ENCODE peak calls at places on chromosomes 4 and X, in five cellular contexts. V, N, X, C and F are unnamed samples.

GRCh38 chr4:48271048-48271452 is 1.4 kb upstream of the TEC start:
- DNase-seq in N (no peak), C (no peak), X (no peak), V (no peak), F (no peak)

GRCh38 chr4:80967346-80967745 is 63.2 kb upstream of the BMP3 start:
- DNase-seq in C (no peak), V (no peak), N (no peak), X (no peak), F (no peak)

GRCh38 chrX:77276742-77277141 is 170.4 kb upstream of the FGF16 start:
- DNase-seq in X (no peak), N (no peak), V (no peak), C (no peak), F (no peak)

GRCh38 chrX:151604931-151605330 is 41.5 kb downstream of the PASD1 start:
- DNase-seq in N (no peak), X (no peak), C (no peak), V (no peak), F (no peak)

GRCh38 chr4:67480810-67481209 is 64.5 kb downstream of the CENPC start:
- DNase-seq in N (no peak), V (no peak), C (no peak), X (no peak), F (no peak)

GRCh38 chr4:165524532-165525190 is 145.9 kb downstream of the CPE start:
- DNase-seq in C (no peak), X (no peak), V (no peak), N (no peak), F (no peak)

GRCh38 chrX:107678957-107679740 is 50.8 kb downstream of the PRPS1 start:
- DNase-seq in C (peak), V (no peak), N (no peak), X (peak), F (peak)

GRCh38 chr4:85028910-85029309 is 62.4 kb upstream of the WDFY3 start:
- DNase-seq in V (no peak), N (peak), X (peak), C (no peak), F (peak)

GRCh38 chr4:8411351-8412180 is 29.0 kb downstream of the ACOX3 start:
- DNase-seq in N (no peak), C (no peak), V (no peak), X (no peak), F (no peak)

GRCh38 chrX:47170861-47171692 is 22.6 kb upstream of the UBA1 start:
- DNase-seq in V (no peak), X (no peak), N (no peak), C (no peak), F (no peak)

GRCh38 chr4:184255917-184256642 is 38.4 kb upstream of the ENPP6 start:
- DNase-seq in N (no peak), X (no peak), C (no peak), V (no peak), F (no peak)